ENCODE peak calls at places on chromosomes 11 and 22, in five cellular contexts. I is K562, P is gastrocnemius medialis, N is Peyer's patch, L is ascending aorta. Y is an unnamed sample.
A peak's percentile ranks its signal among the peaks of the same experiment; 100 is the strongest.

GRCh38 chr11:64245401-64245796 is 1.3 kb downstream of the PPP1R14B start:
- DNase-seq in I (no peak), P (peak; percentile 84), N (peak; percentile 66), L (no peak), Y (no peak)

GRCh38 chr11:46356911-46357482 is 9.7 kb downstream of the DGKZ start:
- DNase-seq in I (no peak), P (no peak), N (no peak), L (no peak), Y (no peak)

GRCh38 chr11:131073167-131073566 is 156.9 kb upstream of the SNX19 start:
- DNase-seq in I (no peak), P (no peak), N (no peak), L (no peak), Y (no peak)

GRCh38 chr11:126111458-126112116 is 48.9 kb upstream of the CDON start:
- DNase-seq in I (no peak), P (peak; percentile 73), N (no peak), L (no peak), Y (no peak)

GRCh38 chr11:128903248-128904041 is 12.3 kb downstream of the KCNJ5 start:
- DNase-seq in I (no peak), P (peak; percentile 41), N (no peak), L (no peak), Y (peak; percentile 19)

GRCh38 chr11:65560555-65561418 is 2.6 kb upstream of the LTBP3 start:
- DNase-seq in I (peak; percentile 42), P (peak; percentile 70), N (no peak), L (no peak), Y (no peak)

GRCh38 chr11:132639986-132640385 is 892.3 kb downstream of the OPCML start:
- DNase-seq in I (no peak), P (no peak), N (no peak), L (no peak), Y (no peak)

GRCh38 chr22:37165940-37166674 is 16.4 kb upstream of the IL2RB start:
- DNase-seq in I (no peak), P (no peak), N (no peak), L (no peak), Y (no peak)

GRCh38 chr22:25102722-25103121 is 96.9 kb upstream of the CRYBB3 start:
- DNase-seq in I (no peak), P (no peak), N (no peak), L (no peak), Y (no peak)

GRCh38 chr22:41140365-41140957 is 48.1 kb downstream of the EP300 start:
- DNase-seq in I (no peak), P (no peak), N (no peak), L (no peak), Y (no peak)

GRCh38 chr11:134700101-134700640 is 288.1 kb upstream of the B3GAT1 start:
- DNase-seq in I (no peak), P (no peak), N (no peak), L (no peak), Y (no peak)

GRCh38 chr22:47148510-47148909 is 386.1 kb downstream of the TBC1D22A start:
- DNase-seq in I (no peak), P (no peak), N (no peak), L (no peak), Y (no peak)

GRCh38 chr11:10349806-10350205 is 44.9 kb downstream of the ADM start:
- DNase-seq in I (no peak), P (no peak), N (no peak), L (no peak), Y (no peak)

GRCh38 chr22:47154621-47155081 is 392.2 kb downstream of the TBC1D22A start:
- DNase-seq in I (no peak), P (peak; percentile 21), N (no peak), L (no peak), Y (peak; percentile 5)

GRCh38 chr22:19965771-19966709 is 24.4 kb upstream of the TXNRD2 start:
- DNase-seq in I (peak; percentile 89), P (no peak), N (no peak), L (no peak), Y (no peak)

GRCh38 chr11:83151274-83151977 is 5.5 kb upstream of the PCF11 start:
- DNase-seq in I (peak; percentile 37), P (no peak), N (peak; percentile 71), L (no peak), Y (no peak)

GRCh38 chr22:20566420-20567260 is 59.2 kb downstream of the MED15 start:
- DNase-seq in I (no peak), P (no peak), N (peak; percentile 51), L (no peak), Y (no peak)

GRCh38 chr22:22002526-22003055 is 20.0 kb upstream of the TOP3B start:
- DNase-seq in I (no peak), P (no peak), N (no peak), L (no peak), Y (no peak)

GRCh38 chr11:965206-965775 is 39.6 kb downstream of the AP2A2 start:
- DNase-seq in I (no peak), P (no peak), N (no peak), L (no peak), Y (no peak)

GRCh38 chr11:126114486-126115252 is 52.0 kb upstream of the CDON start:
- DNase-seq in I (no peak), P (peak; percentile 23), N (no peak), L (no peak), Y (no peak)

GRCh38 chr11:66312549-66313320 is 4.1 kb downstream of the CD248 start:
- DNase-seq in I (peak; percentile 98), P (peak; percentile 95), N (peak; percentile 100), L (peak; percentile 95), Y (peak; percentile 97)

GRCh38 chr11:17515443-17516176 is 28.6 kb downstream of the USH1C start:
- DNase-seq in I (no peak), P (no peak), N (no peak), L (no peak), Y (no peak)

GRCh38 chr11:11731311-11732083 is 109.7 kb upstream of the GALNT18 start:
- DNase-seq in I (no peak), P (no peak), N (no peak), L (no peak), Y (no peak)

GRCh38 chr11:65355013-65355775 is 643 bp downstream of the TIGD3 start:
- DNase-seq in I (peak; percentile 83), P (no peak), N (peak; percentile 73), L (no peak), Y (peak; percentile 34)

DNA sequence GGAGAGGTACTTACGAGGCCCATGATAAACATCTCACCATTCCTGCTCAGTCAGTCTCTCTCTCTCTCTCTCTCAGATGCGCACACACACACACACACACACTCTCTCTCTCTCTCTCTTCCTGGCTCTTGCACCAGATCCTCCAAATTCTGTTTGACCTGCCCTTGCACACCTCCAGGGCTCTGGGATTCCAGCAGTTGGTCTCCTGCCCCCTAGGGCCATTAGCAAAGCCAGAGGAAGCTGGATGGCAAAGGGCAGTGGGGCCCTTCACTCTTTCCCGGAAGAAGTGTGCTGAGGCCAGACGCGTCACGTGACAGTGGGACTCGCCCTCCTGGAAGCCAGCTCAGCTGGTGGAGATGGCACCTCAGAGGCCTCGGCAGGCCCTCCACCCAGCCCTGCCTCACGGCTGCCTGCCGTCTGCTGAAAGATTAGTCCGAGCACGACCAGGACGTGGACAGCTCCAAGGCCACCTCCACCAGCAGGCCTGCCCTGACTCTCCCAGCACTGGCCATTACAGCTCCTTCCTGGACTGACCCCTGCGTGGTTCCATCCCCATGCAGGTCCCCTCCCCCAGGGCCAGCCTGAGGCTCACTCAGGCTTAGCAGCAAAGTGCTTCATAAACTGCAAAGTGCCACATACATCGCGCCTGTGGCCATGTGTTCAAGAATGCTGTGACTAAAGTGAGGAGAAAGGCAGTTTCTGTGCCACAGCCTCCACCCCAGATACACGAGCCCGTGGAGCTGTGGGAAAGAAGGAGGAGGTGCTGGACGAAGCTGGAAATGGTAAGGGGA is 3.7 kb downstream of the PDGFB start:
- DNase-seq in I (peak; percentile 38), P (peak; percentile 80), N (peak; percentile 80), L (no peak), Y (no peak)
- H3K27ac ChIP-seq in I (no peak overlapping the region), P (peak overlapping the region; percentile 97), N (peak overlapping the region; percentile 40), L (no peak overlapping the region), Y (peak overlapping the region; percentile 42)

GRCh38 chr11:62433553-62434301 is 14.9 kb downstream of the SCGB1A1 start:
- DNase-seq in I (no peak), P (no peak), N (no peak), L (no peak), Y (no peak)
- H3K27ac ChIP-seq in I (no peak overlapping the region), P (peak overlapping the region; percentile 52), N (no peak overlapping the region), L (peak overlapping the region; percentile 75), Y (no peak overlapping the region)

DNA sequence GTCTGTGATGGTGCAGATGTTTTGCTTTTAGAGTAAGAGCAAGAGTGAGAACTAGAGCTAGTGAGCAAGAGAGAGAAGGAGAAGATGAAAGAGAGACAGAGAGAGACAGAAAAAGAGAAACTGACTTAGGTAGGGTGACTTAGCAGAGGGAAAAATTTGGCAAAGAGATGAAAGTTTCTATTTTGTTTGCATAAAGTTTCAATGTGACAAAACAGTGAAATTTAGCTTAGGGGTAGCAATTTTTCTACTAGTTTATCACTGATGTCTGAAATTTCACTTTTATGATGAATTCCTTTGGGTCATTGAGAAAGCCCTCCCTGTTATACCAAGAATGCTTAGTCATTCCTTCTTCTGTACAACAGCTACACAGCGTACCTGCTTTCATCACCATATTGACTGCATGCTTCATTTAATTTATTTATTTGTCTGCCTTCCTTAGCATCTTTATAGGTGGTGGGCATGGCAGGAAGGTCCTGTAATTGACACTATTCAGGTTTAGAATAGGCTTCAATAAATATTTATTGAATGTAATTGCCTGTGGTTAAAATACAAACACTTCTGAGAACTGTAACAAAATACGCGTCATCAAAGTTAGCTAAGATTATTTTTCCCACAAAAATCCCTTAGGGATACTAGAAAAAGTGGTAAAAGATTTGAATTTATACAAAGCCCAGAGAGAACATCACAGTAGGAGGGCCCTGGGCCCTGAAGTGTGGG is 19.9 kb upstream of the CTSC start:
- DNase-seq in I (peak; percentile 29), P (no peak), N (no peak), L (no peak), Y (no peak)
- H3K27ac ChIP-seq in I (peak overlapping the region; percentile 83), P (peak overlapping the region; percentile 16), N (no peak overlapping the region), L (no peak overlapping the region), Y (no peak overlapping the region)

GRCh38 chr22:30254307-30254706 is 7.7 kb upstream of the LIF start:
- DNase-seq in I (no peak), P (no peak), N (no peak), L (no peak), Y (no peak)

GRCh38 chr22:30250713-30251267 is 4.2 kb upstream of the LIF start:
- DNase-seq in I (no peak), P (no peak), N (no peak), L (no peak), Y (no peak)

GRCh38 chr22:30252411-30253204 is 6.0 kb upstream of the LIF start:
- DNase-seq in I (no peak), P (no peak), N (peak; percentile 75), L (no peak), Y (no peak)

GRCh38 chr22:30251661-30252226 is 5.2 kb upstream of the LIF start:
- DNase-seq in I (no peak), P (no peak), N (no peak), L (no peak), Y (no peak)

DNA sequence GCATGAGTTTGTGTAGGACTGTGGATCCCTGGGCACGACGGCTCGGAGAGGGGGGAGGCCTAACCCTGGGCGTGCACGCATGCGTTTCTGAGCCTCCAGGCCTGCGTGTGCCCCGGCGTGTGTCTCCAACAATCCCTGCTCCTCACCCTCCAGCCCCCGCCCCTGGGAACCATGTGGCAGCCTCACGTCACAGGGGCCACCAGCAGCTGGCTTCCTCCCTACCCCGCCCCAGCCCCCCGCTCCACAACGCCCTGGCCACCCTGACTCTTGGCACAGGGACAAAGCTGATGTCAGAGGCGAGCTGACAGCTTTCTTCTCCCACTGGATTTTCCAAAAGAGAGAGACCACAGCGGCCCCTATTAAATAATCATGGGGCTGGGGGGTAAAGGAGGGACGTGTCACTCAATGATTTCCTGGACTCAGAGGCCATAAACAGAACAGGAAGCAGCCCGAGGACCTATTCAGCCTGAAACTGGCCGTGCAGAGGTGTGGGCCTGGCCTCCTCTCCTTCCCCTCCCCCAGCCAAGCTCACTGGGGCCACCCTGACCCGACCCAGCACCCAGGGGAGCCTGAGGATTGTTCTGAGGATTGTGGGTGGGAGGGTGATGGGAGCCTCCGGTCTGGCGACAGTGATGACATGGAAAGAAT is 6.8 kb upstream of the LIF start:
- DNase-seq in I (no peak), P (no peak), N (peak; percentile 79), L (no peak), Y (peak; percentile 67)
- H3K27ac ChIP-seq in I (no peak overlapping the region), P (no peak overlapping the region), N (peak overlapping the region; percentile 51), L (no peak overlapping the region), Y (no peak overlapping the region)